ENCODE peak calls at places on chromosomes 11 and 22, in five cellular contexts. A is CD8-positive, alpha-beta memory T cell; M is cardiac muscle cell; F is heart left ventricle; X is mammary epithelial cell. Y is an unnamed sample. For H3K36me3, the result is how much of the 10 kb centered on the place peaks cover.

GRCh38 chr11:15185021-15185420 is 70.3 kb downstream of the INSC start:
- DNase-seq in A (no peak), F (no peak), X (no peak), M (no peak), Y (no peak)

GRCh38 chr11:19714387-19715363 is 2.0 kb downstream of the NAV2 start:
- DNase-seq in X (peak), M (peak), A (no peak), F (peak), Y (no peak)

GRCh38 chr11:43941257-43941879 is 1.1 kb upstream of the C11orf96 start:
- DNase-seq in F (no peak), A (no peak), X (no peak), M (no peak), Y (no peak)

GRCh38 chr22:41862160-41862529 is 29.2 kb downstream of the SREBF2 start:
- DNase-seq in X (peak), M (no peak), F (no peak), A (peak), Y (peak)

GRCh38 chr11:24391165-24391564 is 105.7 kb upstream of the LUZP2 start:
- DNase-seq in X (peak), A (no peak), M (no peak), F (no peak), Y (no peak)

GRCh38 chr11:1826552-1827094 is 8.2 kb upstream of the SYT8 start:
- DNase-seq in A (no peak), F (no peak), M (no peak), X (peak), Y (peak)

GRCh38 chr11:44760917-44761545 is 34.3 kb downstream of the TSPAN18 start:
- DNase-seq in A (no peak), M (peak), X (peak), F (no peak), Y (no peak)

GRCh38 chr22:43113516-43114251 is 3.1 kb downstream of the BIK start:
- DNase-seq in A (no peak), F (no peak), M (no peak), X (no peak), Y (no peak)

GRCh38 chr22:20957691-20958440 is 9.2 kb upstream of the AIFM3 start:
- DNase-seq in X (no peak), A (no peak), M (peak), F (peak), Y (no peak)

GRCh38 chr11:46513934-46514342 is 79.9 kb downstream of the AMBRA1 start:
- DNase-seq in M (peak), X (peak), F (no peak), A (no peak), Y (peak)

GRCh38 chr22:37428649-37429586 is 1.6 kb upstream of the ELFN2 start:
- DNase-seq in X (no peak), M (peak), F (peak), A (peak), Y (peak)

GRCh38 chr11:82059505-82059904 is 674.2 kb downstream of the FAM181B start:
- DNase-seq in A (no peak), M (no peak), F (no peak), X (no peak), Y (no peak)

GRCh38 chr11:1161410-1162152 is 3.8 kb downstream of the MUC5AC start:
- DNase-seq in A (no peak), X (no peak), M (no peak), F (no peak), Y (no peak)

GRCh38 chr11:120715239-120715638 is 203.7 kb downstream of the GRIK4 start:
- DNase-seq in X (no peak), F (no peak), M (no peak), A (no peak), Y (no peak)

GRCh38 chr11:130407978-130408377 is 20.4 kb downstream of the ADAMTS8 start:
- DNase-seq in X (peak), A (no peak), M (no peak), F (no peak), Y (no peak)

GRCh38 chr11:8267831-8268529 is 4.3 kb upstream of the LMO1 start:
- DNase-seq in M (peak), F (no peak), A (no peak), X (no peak), Y (no peak)

GRCh38 chr11:38448284-38448683 is 1850.2 kb upstream of the RAG2 start:
- DNase-seq in A (no peak), M (no peak), X (no peak), F (no peak), Y (no peak)

GRCh38 chr11:80632691-80633090 is 1191.9 kb upstream of the TENM4 start:
- DNase-seq in A (no peak), F (no peak), X (no peak), M (peak), Y (no peak)

GRCh38 chr11:80632156-80632555 is 1191.3 kb upstream of the TENM4 start:
- DNase-seq in A (no peak), F (no peak), X (no peak), M (peak), Y (no peak)

GRCh38 chr11:80638296-80638695 is 1197.5 kb upstream of the TENM4 start:
- DNase-seq in M (no peak), A (no peak), F (no peak), X (peak), Y (no peak)

DNA sequence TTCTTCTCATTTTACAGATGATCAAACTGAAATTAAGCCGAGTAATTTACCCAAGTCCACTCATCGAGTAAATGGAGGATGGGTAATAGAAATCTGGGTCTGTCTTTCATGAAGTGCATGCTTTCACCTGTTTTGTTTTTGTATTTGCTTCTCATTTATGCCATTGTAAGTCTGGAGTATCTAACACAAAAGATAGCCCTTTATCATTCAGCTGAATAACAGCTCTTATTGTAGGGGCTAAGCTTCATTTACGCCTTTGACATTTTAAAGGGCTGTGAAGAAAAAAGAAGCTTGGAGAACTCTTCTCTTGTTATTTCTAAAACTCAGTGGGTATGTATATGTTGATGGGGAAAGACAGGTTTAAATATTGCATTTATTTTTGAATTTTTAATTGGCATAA is 1196.2 kb upstream of the TENM4 start:
- DNase-seq in X (no peak), M (no peak), F (no peak), A (no peak), Y (no peak)
- H3K36me3 ChIP-seq in X (under half), M (under half), F (under half), A (under half), Y (under half)

DNA sequence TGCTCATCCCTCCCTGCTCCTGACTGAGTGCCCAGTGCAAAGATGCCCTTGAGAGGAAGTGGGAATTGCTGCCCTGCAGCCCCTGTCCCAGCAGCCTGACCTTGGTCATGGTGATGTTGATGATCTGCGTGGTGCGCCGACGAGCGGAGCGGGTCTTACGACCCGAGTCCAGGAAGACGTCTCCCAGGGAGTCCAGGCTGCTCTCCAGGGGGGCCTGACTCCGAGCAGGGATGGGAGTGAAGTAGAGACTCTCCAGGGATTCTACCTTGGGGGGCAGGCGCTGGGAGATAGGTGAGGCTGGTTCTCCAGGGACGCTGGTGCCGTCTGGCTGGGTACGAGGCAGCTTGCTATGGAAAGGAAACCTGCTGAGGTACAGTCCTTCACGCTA is 8.4 kb downstream of the IL18BP start:
- DNase-seq in M (no peak), A (no peak), X (no peak), F (no peak), Y (no peak)
- H3K36me3 ChIP-seq in M (half or more), A (half or more), X (half or more), F (half or more), Y (under half)

GRCh38 chr22:24555160-24555495 is 190 bp upstream of the GUCD1 start:
- DNase-seq in M (peak), F (peak), A (peak), X (peak), Y (peak)
- H3K36me3 ChIP-seq in M (under half), F (under half), A (under half), X (under half), Y (under half)

GRCh38 chr11:112051768-112052167 is 22.0 kb downstream of the PIH1D2 start:
- DNase-seq in F (no peak), A (no peak), X (no peak), M (no peak), Y (no peak)
- H3K36me3 ChIP-seq in F (half or more), A (under half), X (under half), M (half or more), Y (under half)

GRCh38 chr11:63910605-63911195 is 6.3 kb downstream of the RCOR2 start:
- DNase-seq in F (no peak), M (no peak), X (no peak), A (no peak), Y (no peak)
- H3K36me3 ChIP-seq in F (under half), M (under half), X (under half), A (under half), Y (under half)

Y was measured in testis.